ENCODE peak calls at places on chromosomes 12 and 14, in five cellular contexts. I is AG08395, B is NCI-H345, N is H9, L is foreskin fibroblast. Q is an unnamed sample.

GRCh38 chr14:95519699-95520098 is 3.2 kb upstream of the SYNE3 start:
- DNase-seq in B (no peak), L (peak; percentile 87), I (peak; percentile 92), N (no peak), Q (no peak)

GRCh38 chr14:91021991-91022621 is 38.3 kb downstream of the RPS6KA5 start:
- DNase-seq in L (no peak), N (no peak), I (no peak), B (no peak), Q (no peak)

GRCh38 chr12:51601241-51601640 is 10.2 kb downstream of the SCN8A start:
- DNase-seq in L (no peak), B (no peak), I (no peak), N (no peak), Q (no peak)

GRCh38 chr14:96049932-96050331 is 10.8 kb downstream of the C14orf132 start:
- DNase-seq in N (no peak), I (no peak), L (no peak), B (no peak), Q (no peak)

GRCh38 chr12:125143491-125143890 is 78.3 kb downstream of the AACS start:
- DNase-seq in L (peak; percentile 69), N (no peak), B (no peak), I (peak; percentile 67), Q (no peak)

GRCh38 chr14:60723218-60724079 is 702 bp downstream of the SIX4 start:
- DNase-seq in L (peak; percentile 42), B (peak; percentile 31), N (peak; percentile 62), I (peak; percentile 39), Q (no peak)

GRCh38 chr14:24403294-24404013 is 4.7 kb downstream of the NYNRIN start:
- DNase-seq in N (no peak), L (peak; percentile 43), I (peak; percentile 65), B (no peak), Q (no peak)

GRCh38 chr12:15538881-15539280 is 216.6 kb downstream of the PTPRO start:
- DNase-seq in N (no peak), L (peak; percentile 19), I (no peak), B (no peak), Q (no peak)

GRCh38 chr12:105221588-105222325 is 14.2 kb downstream of the APPL2 start:
- DNase-seq in L (no peak), I (no peak), N (no peak), B (peak; percentile 94), Q (no peak)

GRCh38 chr12:95582230-95583058 is 31.2 kb upstream of the USP44 start:
- DNase-seq in L (peak; percentile 28), I (peak; percentile 46), B (peak; percentile 58), N (no peak), Q (no peak)

GRCh38 chr14:74347795-74348100 is 523 bp upstream of the VRTN start:
- DNase-seq in L (no peak), B (no peak), I (no peak), N (no peak), Q (no peak)

GRCh38 chr14:26157517-26157916 is 440.3 kb downstream of the NOVA1 start:
- DNase-seq in I (no peak), N (no peak), B (no peak), L (no peak), Q (no peak)

GRCh38 chr12:42056130-42056529 is 88.5 kb downstream of the GXYLT1 start:
- DNase-seq in N (no peak), I (no peak), B (no peak), L (no peak), Q (no peak)

GRCh38 chr14:34472706-34473279 is 10.8 kb upstream of the SPTSSA start:
- DNase-seq in B (no peak), I (no peak), N (no peak), L (no peak), Q (no peak)

GRCh38 chr12:106154781-106155273 is 16.1 kb upstream of the NUAK1 start:
- DNase-seq in I (no peak), B (no peak), N (no peak), L (no peak), Q (no peak)

GRCh38 chr12:96571101-96571862 is 81.9 kb downstream of the CFAP54 start:
- DNase-seq in I (no peak), L (no peak), B (no peak), N (no peak), Q (no peak)

GRCh38 chr14:87049886-87050820 is 942.8 kb downstream of the GALC start:
- DNase-seq in N (peak; percentile 54), I (peak; percentile 47), B (peak; percentile 56), L (peak; percentile 3), Q (peak; percentile 39)

GRCh38 chr14:74582910-74583581 is 29.0 kb downstream of the LTBP2 start:
- DNase-seq in N (no peak), B (no peak), I (no peak), L (peak; percentile 66), Q (no peak)

GRCh38 chr14:88204221-88204620 is 118.8 kb downstream of the KCNK10 start:
- DNase-seq in L (no peak), I (no peak), N (no peak), B (no peak), Q (no peak)

GRCh38 chr14:85024931-85025330 is 505.0 kb upstream of the FLRT2 start:
- DNase-seq in B (no peak), I (peak; percentile 24), N (no peak), L (peak; percentile 4), Q (no peak)

GRCh38 chr12:113813229-113813541 is 152.9 kb downstream of the RBM19 start:
- DNase-seq in L (no peak), I (no peak), B (no peak), N (no peak), Q (no peak)